ENCODE peak calls at places on chromosomes 2 and 18, in seven cellular contexts. K is AG04450, Y is sigmoid colon, F is choroid plexus epithelial cell, A is cardiac muscle cell, T is GM12865, Z is activated B cell treated with CpG ODN at 0.5 μM for 24 hours. G is an unnamed sample.

GRCh38 chr2:72149556-72150156 is 2.0 kb upstream of the CYP26B1 start:
- DNase-seq in Z (no peak), T (no peak), Y (peak; percentile 63), K (no peak), A (no peak), F (no peak), G (no peak)

GRCh38 chr2:19244460-19245363 is 113.7 kb downstream of the OSR1 start:
- DNase-seq in Z (no peak), Y (no peak), K (no peak), A (peak; percentile 21), F (no peak), T (no peak), G (no peak)

GRCh38 chr2:168086805-168087204 is 160.6 kb downstream of the STK39 start:
- DNase-seq in Z (no peak), T (no peak), F (no peak), Y (no peak), K (no peak), A (no peak), G (no peak)

GRCh38 chr2:48601349-48601748 is 16.3 kb upstream of the GTF2A1L start:
- DNase-seq in Z (no peak), T (peak; percentile 39), A (peak; percentile 26), K (no peak), F (peak; percentile 43), Y (no peak), G (no peak)

GRCh38 chr2:136310797-136311558 is 193.0 kb upstream of the CXCR4 start:
- DNase-seq in K (no peak), Y (no peak), Z (no peak), F (no peak), T (peak; percentile 11), A (no peak), G (no peak)

GRCh38 chr2:216057688-216058193 is 23.9 kb downstream of the PECR start:
- DNase-seq in Y (no peak), Z (peak; percentile 25), K (no peak), F (peak; percentile 85), T (peak; percentile 94), A (peak; percentile 10), G (no peak)

GRCh38 chr2:151138507-151138906 is 123.2 kb downstream of the RBM43 start:
- DNase-seq in Y (no peak), F (peak; percentile 12), A (no peak), Z (no peak), K (peak; percentile 33), T (no peak), G (no peak)

GRCh38 chr2:134549104-134549503 is 169.7 kb downstream of the TMEM163 start:
- DNase-seq in F (peak; percentile 11), Y (no peak), T (no peak), K (no peak), A (peak; percentile 69), Z (no peak), G (no peak)

GRCh38 chr18:66872277-66872676 is 268.4 kb upstream of the CDH19 start:
- DNase-seq in A (peak; percentile 41), K (no peak), F (peak; percentile 24), Y (no peak), T (no peak), Z (no peak), G (no peak)

GRCh38 chr18:56516769-56517168 is 121.6 kb downstream of the TXNL1 start:
- DNase-seq in Z (no peak), A (no peak), Y (no peak), T (no peak), K (no peak), F (no peak), G (no peak)

GRCh38 chr2:152729844-152730243 is 11.4 kb downstream of the ARL6IP6 start:
- DNase-seq in A (no peak), F (no peak), Z (no peak), T (peak; percentile 5), Y (no peak), K (no peak), G (no peak)

GRCh38 chr2:133097666-133098065 is 427.7 kb upstream of the LYPD1 start:
- DNase-seq in A (no peak), F (no peak), K (no peak), T (no peak), Y (no peak), Z (no peak), G (no peak)

GRCh38 chr2:23426284-23426905 is 41.4 kb downstream of the KLHL29 start:
- DNase-seq in A (peak; percentile 60), K (no peak), T (no peak), Z (no peak), Y (peak; percentile 92), F (peak; percentile 69), G (no peak)

GRCh38 chr2:144170172-144170571 is 349.7 kb downstream of the ZEB2 start:
- DNase-seq in A (no peak), K (no peak), Y (no peak), F (no peak), Z (no peak), T (no peak), G (no peak)

GRCh38 chr2:142165790-142166189 is 35.0 kb upstream of the LRP1B start:
- DNase-seq in Y (no peak), T (peak; percentile 71), K (peak; percentile 16), F (peak; percentile 91), A (peak; percentile 53), Z (no peak), G (no peak)

GRCh38 chr2:28408764-28409599 is 16.3 kb downstream of the FOSL2 start:
- DNase-seq in F (peak; percentile 86), Y (peak; percentile 68), Z (no peak), A (peak; percentile 66), K (no peak), T (no peak), G (no peak)

GRCh38 chr2:54577944-54578667 is 122.0 kb downstream of the SPTBN1 start:
- DNase-seq in K (no peak), F (no peak), Y (no peak), A (no peak), T (no peak), Z (no peak), G (no peak)

GRCh38 chr2:210577263-210578071 is 21.1 kb downstream of the CPS1 start:
- DNase-seq in F (peak; percentile 76), Z (no peak), Y (no peak), K (no peak), A (peak; percentile 58), T (peak; percentile 55), G (no peak)

GRCh38 chr2:224359569-224359968 is 42.3 kb downstream of the FAM124B start:
- DNase-seq in T (peak; percentile 13), K (no peak), Y (no peak), F (peak; percentile 22), A (peak; percentile 11), Z (no peak), G (no peak)

GRCh38 chr18:61432590-61432989 is 99.4 kb downstream of the CDH20 start:
- DNase-seq in A (no peak), T (no peak), F (no peak), K (no peak), Y (no peak), Z (no peak), G (no peak)

DNA sequence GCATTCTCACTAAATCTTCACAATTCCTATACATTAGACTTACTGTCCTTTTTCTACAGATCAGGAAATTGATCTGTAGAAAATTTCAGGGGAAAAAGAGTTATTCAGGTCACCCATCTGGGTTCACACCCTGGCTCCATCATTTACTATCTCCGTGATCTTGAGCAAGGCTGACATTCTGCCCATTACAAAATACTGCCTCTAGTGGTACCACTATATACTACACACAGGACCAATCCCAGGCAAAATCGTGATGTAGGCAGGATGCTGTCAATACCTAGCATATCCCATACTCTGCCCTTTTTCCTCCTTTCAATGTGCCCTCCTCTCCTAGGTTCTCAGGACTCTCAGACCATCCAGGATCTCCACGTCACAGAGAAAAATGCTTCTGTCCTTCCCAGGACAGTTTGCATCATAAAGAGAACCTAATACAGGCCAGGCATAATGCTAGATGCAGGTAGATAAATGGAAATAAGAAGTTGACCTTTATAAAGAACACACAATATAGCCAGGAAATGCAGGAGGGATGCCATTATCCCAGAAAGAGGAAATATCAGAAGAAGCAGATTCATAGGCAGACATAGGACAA is 101.9 kb downstream of the CDH20 start:
- DNase-seq in F (peak; percentile 47), Y (no peak), A (peak; percentile 21), K (no peak), Z (no peak), T (peak; percentile 22), G (no peak)
- TF ChIP-seq CTCF in F (peak; percentile 75), Y (no peak), A (peak; percentile 60), K (peak; percentile 62), Z (no peak), T (peak; percentile 66), G (peak; percentile 66)

GRCh38 chr2:65382776-65383357 is 49.5 kb downstream of the SPRED2 start:
- DNase-seq in T (peak; percentile 92), Z (peak; percentile 40), F (peak; percentile 87), K (peak; percentile 82), A (peak; percentile 87), Y (peak; percentile 85), G (no peak)
- TF ChIP-seq CTCF in T (peak; percentile 27), Z (no peak), F (no peak), K (no peak), A (no peak), Y (no peak), G (no peak)

GRCh38 chr2:10331033-10331701 is 28.5 kb downstream of the HPCAL1 start:
- DNase-seq in Z (peak; percentile 31), T (peak; percentile 52), K (no peak), A (peak; percentile 27), Y (no peak), F (no peak), G (no peak)

GRCh38 chr2:10330700-10331032 is 28.0 kb downstream of the HPCAL1 start:
- DNase-seq in Y (no peak), Z (no peak), F (no peak), A (no peak), T (no peak), K (no peak), G (no peak)

GRCh38 chr2:10332402-10333246 is 29.9 kb downstream of the HPCAL1 start:
- DNase-seq in Y (no peak), T (no peak), F (peak; percentile 74), Z (no peak), A (no peak), K (no peak), G (no peak)

GRCh38 chr2:10333247-10333613 is 30.5 kb downstream of the HPCAL1 start:
- DNase-seq in Z (no peak), F (no peak), A (no peak), Y (no peak), T (no peak), K (no peak), G (no peak)

GRCh38 chr2:10331702-10332401 is 29.1 kb downstream of the HPCAL1 start:
- DNase-seq in F (no peak), Z (no peak), Y (no peak), K (no peak), T (peak; percentile 47), A (no peak), G (no peak)
- TF ChIP-seq CTCF in F (no peak), Z (no peak), Y (no peak), K (no peak), T (no peak), A (no peak), G (no peak)

DNA sequence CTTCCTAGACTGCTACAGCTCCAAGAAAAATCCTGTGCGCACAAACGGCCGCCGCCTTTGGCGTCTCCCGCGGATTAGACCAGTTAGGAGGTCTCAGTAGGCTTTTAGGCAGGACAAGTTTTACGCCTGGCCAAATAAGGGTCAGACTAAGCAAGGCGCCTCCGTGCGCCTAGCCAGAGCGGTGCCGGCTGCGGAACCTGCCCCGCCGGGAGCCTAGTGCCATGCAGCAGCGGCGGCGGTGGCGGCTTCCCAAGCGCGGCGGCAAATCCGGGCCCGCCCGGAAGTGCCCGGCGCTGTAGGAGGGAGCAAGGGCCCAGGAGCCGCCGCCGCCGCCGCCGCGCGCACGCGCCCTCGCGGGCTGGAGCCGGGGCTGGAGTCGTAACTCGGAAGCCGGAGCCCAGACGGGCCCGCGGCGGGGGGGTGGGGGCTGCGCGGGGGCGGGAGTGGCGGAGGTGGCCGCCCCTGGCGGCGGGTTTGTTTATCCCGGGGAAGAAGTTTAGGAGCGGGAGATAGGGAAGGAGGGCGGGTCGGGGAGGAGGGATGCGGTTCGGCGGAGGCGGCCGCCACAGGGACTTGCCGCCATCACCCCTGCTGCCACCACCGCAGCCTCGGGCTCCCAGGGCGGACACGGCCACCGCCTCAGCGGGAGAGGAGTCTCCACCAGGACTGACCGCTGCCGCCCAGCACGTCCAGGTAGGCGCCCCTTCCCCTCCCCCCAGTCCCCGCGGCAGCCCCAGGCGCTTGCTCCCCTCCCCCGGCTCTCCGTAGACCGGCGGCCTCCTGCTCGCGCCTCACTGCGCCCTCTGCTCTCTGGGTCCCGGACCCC is at the start of gene SPOPL:
- DNase-seq in A (peak; percentile 93), F (peak; percentile 79), K (peak; percentile 38), T (peak; percentile 92), Z (peak; percentile 88), Y (peak; percentile 95), G (peak; percentile 93)
- TF ChIP-seq CTCF in A (no peak), F (peak; percentile 1), K (no peak), T (no peak), Z (no peak), Y (peak; percentile 56), G (peak; percentile 50)

G was measured in progenitor cell of endocrine pancreas.